ENCODE peak calls at places on chromosome 7, in six cellular contexts. N is GM12864; G is OCI-LY7; V is CD4-positive, alpha-beta T cell; O is progenitor cell of endocrine pancreas; P is dorsolateral prefrontal cortex. I is an unnamed sample.
A peak's percentile ranks its signal among the peaks of the same experiment; 100 is the strongest.

GRCh38 chr7:73622909-73623797 is 1.2 kb downstream of the MLXIPL start:
- DNase-seq in N (no peak), G (no peak), V (no peak), O (no peak), P (no peak), I (no peak)

GRCh38 chr7:57211428-57212100 is 79.3 kb upstream of the ZNF479 start:
- DNase-seq in N (no peak), G (no peak), V (no peak), O (no peak), P (peak; percentile 26), I (no peak)

GRCh38 chr7:79823246-79823951 is 311.2 kb upstream of the GNAI1 start:
- DNase-seq in N (no peak), G (no peak), V (no peak), O (no peak), P (no peak), I (no peak)

GRCh38 chr7:50142421-50143113 is 49.5 kb upstream of the ZPBP start:
- DNase-seq in N (no peak), G (peak; percentile 80), V (peak; percentile 31), O (no peak), P (no peak), I (no peak)

GRCh38 chr7:266851-267840 is 22.8 kb upstream of the FOXL3 start:
- DNase-seq in N (no peak), G (no peak), V (no peak), O (no peak), P (no peak), I (no peak)

GRCh38 chr7:45888185-45888992 is at the start of gene IGFBP1:
- DNase-seq in N (no peak), G (no peak), V (no peak), O (peak; percentile 23), P (no peak), I (no peak)

GRCh38 chr7:108526768-108527017 is 758 bp upstream of the PNPLA8 start:
- DNase-seq in N (no peak), G (no peak), V (no peak), O (no peak), P (no peak), I (no peak)

GRCh38 chr7:95246935-95247370 is 77.4 kb downstream of the PON1 start:
- DNase-seq in N (peak; percentile 18), G (peak; percentile 51), V (no peak), O (peak; percentile 35), P (peak; percentile 38), I (no peak)

GRCh38 chr7:41333506-41333905 is 369.4 kb downstream of the INHBA start:
- DNase-seq in N (no peak), G (no peak), V (no peak), O (no peak), P (no peak), I (no peak)

DNA sequence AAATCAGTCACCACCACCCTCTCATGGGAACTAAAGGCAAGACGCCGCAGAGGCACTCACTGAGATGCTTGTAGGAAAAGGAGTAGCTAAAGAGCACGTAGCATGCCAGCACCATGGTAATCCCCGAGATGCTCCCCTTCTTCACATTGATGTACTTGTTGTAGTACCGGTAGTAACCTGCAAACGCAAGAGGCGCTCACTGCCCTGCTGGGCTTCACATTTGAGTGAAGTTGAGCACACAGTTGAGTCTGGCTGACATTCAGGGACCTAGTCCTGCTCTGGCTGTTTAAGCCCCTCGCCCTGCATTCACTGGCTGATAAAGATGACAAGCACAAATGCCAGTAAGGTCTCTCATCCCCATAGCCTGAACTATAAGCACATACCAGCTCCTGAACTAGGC is 6.9 kb downstream of the ATP5MF start:
- DNase-seq in N (no peak), G (peak; percentile 40), V (no peak), O (no peak), P (no peak), I (no peak)
- TF ChIP-seq CTCF in N (peak; percentile 61), G (peak; percentile 67), V (peak; percentile 11), O (peak; percentile 46), P (no peak), I (no peak)

GRCh38 chr7:158583810-158584209 is 3.8 kb downstream of the PTPRN2 start:
- DNase-seq in N (no peak), G (no peak), V (no peak), O (no peak), P (no peak), I (no peak)
- TF ChIP-seq CTCF in N (no peak), G (no peak), V (no peak), O (no peak), P (no peak), I (no peak)

GRCh38 chr7:107224858-107225257 is 56.1 kb downstream of the HBP1 start:
- DNase-seq in N (no peak), G (no peak), V (no peak), O (no peak), P (no peak), I (no peak)
- TF ChIP-seq CTCF in N (no peak), G (no peak), V (no peak), O (no peak), P (no peak), I (no peak)

DNA sequence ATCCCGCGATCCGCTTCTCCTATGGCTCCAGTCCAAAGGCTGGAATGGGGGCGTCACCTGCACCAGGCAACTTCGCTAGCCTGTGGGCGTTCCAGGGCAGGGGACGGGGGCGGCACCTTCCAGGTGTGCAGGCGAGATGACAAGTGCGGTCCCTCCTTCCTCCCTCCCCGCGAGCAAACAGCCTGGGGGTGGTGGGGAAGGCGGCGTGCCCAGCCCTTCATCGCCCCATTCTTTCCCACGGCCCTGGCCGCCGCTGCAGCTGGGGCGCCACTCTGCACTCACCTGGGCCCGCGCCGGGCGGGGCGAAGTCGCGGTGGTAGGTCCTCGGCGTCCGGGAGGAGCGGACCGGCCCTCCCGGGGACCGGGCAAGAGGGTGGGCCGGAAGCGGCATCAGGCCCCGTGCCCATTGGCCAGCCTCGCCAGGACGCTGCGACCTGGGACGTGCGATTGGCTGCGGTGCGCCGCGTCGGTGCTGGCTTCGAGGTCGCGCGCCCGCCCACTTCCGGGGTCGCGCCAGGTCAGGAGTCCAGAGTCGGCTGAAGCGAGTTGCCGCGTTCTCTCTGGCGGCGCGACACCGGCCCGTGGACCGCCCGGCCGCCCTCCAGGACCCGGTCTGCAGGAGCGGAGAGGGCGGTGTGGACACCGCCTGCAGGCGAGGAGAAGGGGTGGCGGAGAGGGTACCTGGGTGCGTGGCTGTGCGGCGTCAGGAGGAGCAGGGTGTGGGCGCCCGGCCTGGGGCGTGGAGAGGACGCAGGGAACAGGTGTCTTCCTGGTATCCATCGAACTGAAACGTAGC is at the start of gene TECPR1:
- DNase-seq in N (peak; percentile 78), G (peak; percentile 93), V (peak; percentile 72), O (peak; percentile 87), P (peak; percentile 96), I (peak; percentile 94)
- TF ChIP-seq CTCF in N (no peak), G (no peak), V (no peak), O (no peak), P (peak; percentile 35), I (no peak)

GRCh38 chr7:100629117-100629711 is 12.1 kb downstream of the TFR2 start:
- DNase-seq in N (no peak), G (peak; percentile 65), V (no peak), O (no peak), P (no peak), I (no peak)
- TF ChIP-seq CTCF in N (peak; percentile 50), G (peak; percentile 78), V (no peak), O (peak; percentile 37), P (no peak), I (no peak)

GRCh38 chr7:117332031-117332430 is 9.2 kb upstream of the WNT2 start:
- DNase-seq in N (no peak), G (no peak), V (no peak), O (no peak), P (no peak), I (no peak)

GRCh38 chr7:117333168-117333567 is 10.3 kb upstream of the WNT2 start:
- DNase-seq in N (no peak), G (no peak), V (no peak), O (no peak), P (no peak), I (no peak)

GRCh38 chr7:117338020-117338419 is 15.2 kb upstream of the WNT2 start:
- DNase-seq in N (no peak), G (no peak), V (no peak), O (no peak), P (no peak), I (no peak)
- TF ChIP-seq CTCF in N (no peak), G (no peak), V (no peak), O (no peak), P (no peak), I (no peak)

GRCh38 chr7:138097064-138097741 is 20.9 kb downstream of the AKR1D1 start:
- DNase-seq in N (peak; percentile 8), G (peak; percentile 8), V (no peak), O (no peak), P (no peak), I (no peak)
- TF ChIP-seq CTCF in N (peak; percentile 45), G (peak; percentile 60), V (peak; percentile 12), O (peak; percentile 48), P (no peak), I (no peak)

DNA sequence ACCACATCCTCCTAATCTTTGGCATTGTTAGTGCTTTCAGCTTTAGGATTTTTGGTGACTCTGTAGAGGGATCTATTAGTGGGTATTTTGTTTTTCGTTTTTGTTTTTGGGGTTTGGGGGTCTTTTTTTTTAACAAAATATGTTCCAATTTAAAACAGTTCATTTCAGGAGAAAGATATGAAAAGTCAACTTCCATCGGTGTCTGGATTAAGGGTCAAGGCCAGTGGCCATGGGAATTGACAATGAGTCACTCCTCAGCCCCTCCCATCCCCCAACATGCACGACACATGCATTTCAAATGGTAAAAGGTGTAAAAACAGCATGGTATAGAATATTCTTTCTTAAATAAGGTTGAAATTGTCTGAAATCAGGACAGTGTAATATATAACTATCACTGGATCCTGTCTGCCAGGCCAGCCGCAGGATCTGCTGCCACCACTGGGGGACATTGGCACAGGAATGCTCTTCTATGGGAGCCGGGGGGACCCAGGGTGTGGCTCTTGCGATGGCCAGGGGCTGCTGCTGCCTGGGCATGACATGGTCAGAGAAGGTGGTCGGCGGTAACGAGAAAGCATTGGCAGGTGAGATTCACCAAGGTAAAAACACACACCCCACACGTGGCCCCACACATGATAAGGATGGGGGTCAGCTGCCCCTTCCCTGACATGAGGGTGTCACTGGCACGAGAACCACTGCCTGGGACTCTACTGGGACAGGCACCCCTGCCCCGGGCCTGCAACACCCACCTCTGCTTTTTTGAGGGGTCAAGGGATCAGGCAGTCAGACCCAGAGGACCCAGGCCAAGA is 126.2 kb upstream of the KCTD7 start:
- DNase-seq in N (no peak), G (no peak), V (no peak), O (no peak), P (peak; percentile 8), I (no peak)
- TF ChIP-seq CTCF in N (no peak), G (no peak), V (no peak), O (peak; percentile 21), P (no peak), I (no peak)

GRCh38 chr7:99395616-99396327 is 12.6 kb downstream of the PDAP1 start:
- DNase-seq in N (no peak), G (no peak), V (no peak), O (no peak), P (no peak), I (no peak)
- TF ChIP-seq CTCF in N (no peak), G (no peak), V (no peak), O (no peak), P (no peak), I (no peak)